ENCODE peak calls at places on chromosomes 5 and 9, in four cellular contexts. T, E, B and O are unnamed samples.

GRCh38 chr9:70021026-70021571 is 22.5 kb upstream of the MAMDC2 start:
- DNase-seq in E (peak), T (no peak), B (no peak), O (no peak)

GRCh38 chr9:135075234-135076142 is 12.0 kb upstream of the OLFM1 start:
- DNase-seq in E (no peak), B (no peak), T (peak), O (no peak)

GRCh38 chr9:75824816-75825568 is 65.5 kb upstream of the PCSK5 start:
- DNase-seq in E (no peak), T (no peak), B (no peak), O (no peak)

GRCh38 chr5:171858303-171858702 is 72.7 kb downstream of the SMIM23 start:
- DNase-seq in B (peak), T (peak), E (no peak), O (peak)

GRCh38 chr5:143435207-143435657 is 31.7 kb upstream of the NR3C1 start:
- DNase-seq in B (no peak), T (no peak), E (peak), O (no peak)

GRCh38 chr5:179319123-179319522 is 26.1 kb downstream of the ADAMTS2 start:
- DNase-seq in E (no peak), B (no peak), T (no peak), O (no peak)

GRCh38 chr9:132020845-132021510 is 58.7 kb downstream of the MED27 start:
- DNase-seq in T (no peak), E (peak), B (no peak), O (no peak)

GRCh38 chr9:90842984-90843383 is 41.4 kb downstream of the SYK start:
- DNase-seq in B (no peak), T (no peak), E (no peak), O (no peak)

GRCh38 chr5:145324101-145324500 is 511.0 kb downstream of the PRELID2 start:
- DNase-seq in T (no peak), B (no peak), E (peak), O (no peak)

GRCh38 chr9:121455527-121456239 is 44.0 kb downstream of the GGTA1 start:
- DNase-seq in T (no peak), B (no peak), E (no peak), O (no peak)

GRCh38 chr5:172795401-172795977 is 24.5 kb upstream of the DUSP1 start:
- DNase-seq in B (no peak), E (peak), T (no peak), O (no peak)

GRCh38 chr5:165620394-165620793 is 2115.0 kb downstream of the MAT2B start:
- DNase-seq in T (no peak), E (peak), B (no peak), O (no peak)

GRCh38 chr5:96384353-96384752 is 48.7 kb downstream of the PCSK1 start:
- DNase-seq in E (peak), T (no peak), B (peak), O (peak)

GRCh38 chr5:132782101-132782500 is 5.1 kb upstream of the SEPTIN8 start:
- DNase-seq in E (peak), T (no peak), B (no peak), O (no peak)

GRCh38 chr5:143162810-143163209 is 240.7 kb downstream of the NR3C1 start:
- DNase-seq in E (no peak), T (no peak), B (no peak), O (no peak)

GRCh38 chr9:96720435-96720834 is 57.5 kb downstream of the ZNF510 start:
- DNase-seq in E (no peak), T (no peak), B (no peak), O (no peak)

DNA sequence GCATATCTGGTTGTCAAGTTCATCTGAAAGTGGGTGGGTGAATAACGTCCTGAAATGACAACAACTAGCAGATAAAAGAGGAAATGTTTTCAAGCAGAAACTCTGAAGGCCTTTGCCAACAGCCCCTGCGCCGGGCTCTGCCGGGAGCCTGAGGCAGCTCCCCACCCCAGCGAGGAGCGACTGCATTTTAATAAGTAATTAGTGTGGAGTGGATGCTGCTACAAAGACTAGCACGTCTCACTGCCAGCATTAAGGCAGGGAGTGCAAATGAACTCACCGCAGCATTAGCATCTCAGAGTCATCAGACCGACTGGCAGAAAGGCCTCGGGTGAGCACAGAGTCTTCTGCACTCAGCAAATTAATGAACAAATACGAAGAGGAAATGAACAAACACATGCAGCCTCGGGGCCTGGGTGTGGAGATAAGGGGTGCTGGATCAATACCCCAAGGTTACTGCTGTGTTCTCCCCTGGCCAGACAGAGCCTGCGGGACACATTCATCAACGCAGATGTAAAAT is 63.8 kb downstream of the VAV2 start:
- DNase-seq in E (no peak), T (no peak), B (no peak), O (no peak)
- TF ChIP-seq USF2 in E (no peak), T (no peak), B (no peak), O (no peak)

GRCh38 chr5:103366938-103367549 is 108.5 kb downstream of the MACIR start:
- DNase-seq in E (no peak), B (no peak), T (no peak), O (no peak)

GRCh38 chr5:103360475-103360874 is 101.9 kb downstream of the MACIR start:
- DNase-seq in T (no peak), E (no peak), B (no peak), O (no peak)

GRCh38 chr5:103362211-103362610 is 103.6 kb downstream of the MACIR start:
- DNase-seq in B (no peak), T (no peak), E (peak), O (no peak)

GRCh38 chr5:103367722-103368121 is 109.2 kb downstream of the MACIR start:
- DNase-seq in E (no peak), T (no peak), B (no peak), O (no peak)

DNA sequence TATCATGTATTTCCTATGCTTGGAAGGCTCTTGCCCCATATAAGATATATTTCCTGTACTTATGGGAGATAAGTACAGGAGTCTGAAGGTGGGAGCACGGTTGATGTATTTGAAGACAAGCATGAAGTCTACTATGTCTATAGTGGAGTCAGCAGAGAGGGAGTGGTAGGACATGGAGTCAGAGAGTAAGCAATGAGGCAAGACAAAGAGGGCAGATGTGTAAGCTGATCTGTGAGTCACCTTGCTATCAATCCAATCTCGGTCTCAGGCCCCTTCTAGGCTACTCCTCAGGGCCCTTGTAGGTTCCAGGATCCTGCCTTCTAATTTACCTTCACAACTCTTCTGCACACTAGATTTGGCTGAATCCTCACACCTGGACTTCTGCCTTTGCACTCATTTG is 105.5 kb downstream of the MACIR start:
- DNase-seq in T (no peak), E (peak), B (no peak), O (no peak)
- TF ChIP-seq USF2 in T (no peak), E (no peak), B (no peak), O (no peak)

DNA sequence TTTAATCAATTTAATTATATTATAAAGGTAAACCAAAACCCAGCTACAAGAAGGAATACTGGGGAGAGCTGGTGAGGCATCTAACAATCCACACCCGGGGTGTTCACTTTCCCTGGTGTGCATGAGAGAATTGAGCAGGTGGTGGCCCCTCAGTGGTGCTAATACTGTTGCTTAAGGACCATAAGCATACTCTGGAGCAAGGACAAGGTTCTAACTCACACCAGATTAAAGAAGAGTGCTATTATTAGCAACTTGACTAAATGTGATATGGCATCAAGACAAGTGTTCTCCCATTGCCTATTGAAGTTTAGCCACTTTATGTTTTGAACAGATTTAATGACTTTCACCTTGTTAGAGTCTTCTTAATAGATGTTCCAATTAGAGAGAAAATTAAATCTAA is 8.8 kb downstream of the RGS7BP start:
- DNase-seq in B (no peak), E (no peak), T (no peak), O (no peak)
- TF ChIP-seq USF2 in B (no peak), E (no peak), T (no peak), O (no peak)

GRCh38 chr9:124005372-124005771 is 6.2 kb upstream of the LHX2 start:
- DNase-seq in T (no peak), B (no peak), E (no peak), O (no peak)
- TF ChIP-seq USF2 in T (no peak), B (no peak), E (no peak), O (no peak)

GRCh38 chr5:87074934-87075541 is 192.6 kb upstream of the RASA1 start:
- DNase-seq in B (no peak), E (no peak), T (no peak), O (no peak)
- TF ChIP-seq USF2 in B (no peak), E (no peak), T (no peak), O (no peak)